ENCODE peak calls at places on chromosomes 4 and X, in seven cellular contexts. H is progenitor cell of endocrine pancreas, D is NCI-H1694 treated with DMSO at 0.1 percent for 48 hours, E is nephron progenitor cell, J is IMR-90, S is SW 1271, N is posterior vena cava. K is an unnamed sample.

GRCh38 chr4:48420172-48420571 is 63.0 kb upstream of the SLC10A4 start:
- DNase-seq in J (no peak), H (no peak), E (no peak), N (no peak), S (no peak), D (no peak), K (no peak)

GRCh38 chr4:184668511-184669114 is 19.1 kb downstream of the PRIMPOL start:
- DNase-seq in N (no peak), D (no peak), J (peak; percentile 23), S (no peak), H (no peak), E (no peak), K (no peak)

GRCh38 chrX:109890910-109891502 is 111.9 kb upstream of the TMEM164 start:
- DNase-seq in S (peak; percentile 19), J (peak; percentile 59), D (peak; percentile 36), E (peak; percentile 79), N (no peak), H (peak; percentile 68), K (no peak)

GRCh38 chrX:15358533-15358932 is 23.2 kb upstream of the PIGA start:
- DNase-seq in S (no peak), H (no peak), N (no peak), E (no peak), D (no peak), J (no peak), K (no peak)

GRCh38 chr4:120731561-120731960 is 191.0 kb downstream of the PRDM5 start:
- DNase-seq in H (no peak), J (peak; percentile 18), S (no peak), E (no peak), D (no peak), N (no peak), K (no peak)

GRCh38 chr4:161256172-161256571 is 907.6 kb downstream of the FSTL5 start:
- DNase-seq in S (no peak), N (no peak), J (no peak), D (no peak), H (no peak), E (no peak), K (no peak)

GRCh38 chr4:83369825-83370639 is 35.4 kb upstream of the HPSE start:
- DNase-seq in H (no peak), D (no peak), E (no peak), J (peak; percentile 33), N (no peak), S (no peak), K (no peak)

GRCh38 chr4:87051121-87051713 is 116.4 kb downstream of the AFF1 start:
- DNase-seq in H (no peak), E (no peak), D (no peak), S (no peak), J (peak; percentile 56), N (no peak), K (no peak)

GRCh38 chr4:101191302-101192098 is 155.8 kb downstream of the PPP3CA start:
- DNase-seq in J (peak; percentile 92), S (no peak), E (no peak), D (no peak), N (peak; percentile 90), H (no peak), K (no peak)

GRCh38 chr4:30610361-30610760 is 109.8 kb upstream of the PCDH7 start:
- DNase-seq in H (no peak), N (no peak), J (no peak), D (no peak), S (no peak), E (no peak), K (no peak)

GRCh38 chr4:89363786-89364185 is 56.2 kb upstream of the GPRIN3 start:
- DNase-seq in D (no peak), H (no peak), E (no peak), S (no peak), N (no peak), J (no peak), K (no peak)

GRCh38 chr4:127224556-127224955 is 408.2 kb upstream of the INTU start:
- DNase-seq in E (no peak), N (no peak), J (no peak), H (no peak), D (no peak), S (no peak), K (no peak)

GRCh38 chr4:188429965-188430364 is 290.7 kb downstream of the TRIML1 start:
- DNase-seq in S (no peak), N (no peak), J (no peak), E (no peak), H (no peak), D (no peak), K (no peak)

GRCh38 chr4:48746608-48747374 is 33.3 kb downstream of the FRYL start:
- DNase-seq in N (no peak), E (no peak), H (no peak), J (no peak), D (no peak), S (no peak), K (no peak)

GRCh38 chr4:187309456-187309855 is 585.8 kb upstream of the FAT1 start:
- DNase-seq in J (peak; percentile 69), N (no peak), D (no peak), E (no peak), S (no peak), H (no peak), K (no peak)

K was measured in mesenteric fat pad.